ENCODE peak calls at places on chromosome 13, in six cellular contexts. U is A549; E is psoas muscle; N is esophagus squamous epithelium; Y is CD4-positive, CD25-positive, alpha-beta regulatory T cell; Z is Caco-2. B is an unnamed sample. For H3K4me1, the result is how much of the 10 kb centered on the place peaks cover.

GRCh38 chr13:70173236-70173959 is 65.1 kb upstream of the KLHL1 start:
- DNase-seq in Y (no peak), Z (no peak), E (no peak), U (no peak), N (no peak), B (no peak)

GRCh38 chr13:100541882-100542545 is 46.6 kb downstream of the GGACT start:
- DNase-seq in U (no peak), Y (no peak), E (no peak), N (no peak), Z (no peak), B (no peak)

GRCh38 chr13:102090532-102090931 is 311.3 kb downstream of the FGF14 start:
- DNase-seq in Z (no peak), N (no peak), U (no peak), E (no peak), Y (no peak), B (no peak)

GRCh38 chr13:88857256-88857655 is 1186.1 kb downstream of the SLITRK5 start:
- DNase-seq in N (no peak), U (no peak), Z (no peak), E (no peak), Y (no peak), B (no peak)

GRCh38 chr13:44108345-44108858 is 228.7 kb downstream of the LACC1 start:
- DNase-seq in N (no peak), Z (peak), Y (no peak), U (peak), E (no peak), B (no peak)

GRCh38 chr13:100542546-100543156 is 45.9 kb downstream of the GGACT start:
- DNase-seq in Z (no peak), Y (no peak), E (no peak), N (no peak), U (peak), B (no peak)

GRCh38 chr13:35720690-35721554 is 244.4 kb upstream of the MAB21L1 start:
- DNase-seq in Z (peak), U (peak), Y (no peak), N (no peak), E (peak), B (no peak)

GRCh38 chr13:77176350-77176749 is 149.4 kb upstream of the FBXL3 start:
- DNase-seq in E (no peak), Z (no peak), N (no peak), U (no peak), Y (no peak), B (no peak)

GRCh38 chr13:46603165-46603603 is 50.2 kb downstream of the LRCH1 start:
- DNase-seq in U (peak), Z (peak), E (no peak), Y (no peak), N (no peak), B (no peak)

GRCh38 chr13:54599413-54599812 is 1570.8 kb downstream of the OLFM4 start:
- DNase-seq in Y (no peak), E (no peak), N (no peak), U (no peak), Z (no peak), B (no peak)

GRCh38 chr13:51780099-51780498 is 23.9 kb downstream of the DHRS12 start:
- DNase-seq in Z (no peak), N (no peak), Y (no peak), U (no peak), E (no peak), B (no peak)

GRCh38 chr13:102868366-102868936 is 22.6 kb downstream of the ERCC5 start:
- DNase-seq in Y (no peak), Z (no peak), U (no peak), E (no peak), N (no peak), B (no peak)

GRCh38 chr13:94110011-94110410 is 369.5 kb downstream of the DCT start:
- DNase-seq in U (no peak), Y (no peak), N (no peak), E (no peak), Z (no peak), B (no peak)

GRCh38 chr13:44868397-44868796 is 120.9 kb downstream of the NUFIP1 start:
- DNase-seq in E (no peak), N (no peak), U (no peak), Z (no peak), Y (no peak), B (no peak)

GRCh38 chr13:95160112-95160906 is 140.9 kb downstream of the ABCC4 start:
- DNase-seq in N (no peak), U (peak), E (no peak), Z (no peak), Y (no peak), B (no peak)

GRCh38 chr13:93963266-93964131 is 516.0 kb downstream of the DCT start:
- DNase-seq in E (no peak), N (no peak), Y (no peak), U (peak), Z (no peak), B (no peak)

GRCh38 chr13:50357586-50358118 is 342.4 kb downstream of the KCNRG start:
- DNase-seq in Z (no peak), N (no peak), Y (no peak), U (no peak), E (no peak), B (no peak)

GRCh38 chr13:102401305-102401704 is 543 bp downstream of the FGF14 start:
- DNase-seq in Y (no peak), Z (no peak), U (no peak), N (no peak), E (no peak), B (peak)

GRCh38 chr13:93603043-93603442 is 376.4 kb downstream of the GPC6 start:
- DNase-seq in Z (no peak), E (no peak), Y (no peak), N (no peak), U (peak), B (no peak)

GRCh38 chr13:21987793-21988192 is 316.9 kb downstream of the FGF9 start:
- DNase-seq in E (no peak), Y (no peak), N (no peak), U (no peak), Z (no peak), B (no peak)

GRCh38 chr13:109281823-109282239 is 504.6 kb downstream of the IRS2 start:
- DNase-seq in Y (no peak), E (peak), N (no peak), U (no peak), Z (no peak), B (no peak)

GRCh38 chr13:81078048-81078447 is 737.1 kb upstream of the SPRY2 start:
- DNase-seq in Y (no peak), E (no peak), U (no peak), Z (no peak), N (no peak), B (no peak)

GRCh38 chr13:28283600-28283999 is 145.3 kb downstream of the PAN3 start:
- DNase-seq in Z (no peak), Y (no peak), E (no peak), N (no peak), U (no peak), B (no peak)

DNA sequence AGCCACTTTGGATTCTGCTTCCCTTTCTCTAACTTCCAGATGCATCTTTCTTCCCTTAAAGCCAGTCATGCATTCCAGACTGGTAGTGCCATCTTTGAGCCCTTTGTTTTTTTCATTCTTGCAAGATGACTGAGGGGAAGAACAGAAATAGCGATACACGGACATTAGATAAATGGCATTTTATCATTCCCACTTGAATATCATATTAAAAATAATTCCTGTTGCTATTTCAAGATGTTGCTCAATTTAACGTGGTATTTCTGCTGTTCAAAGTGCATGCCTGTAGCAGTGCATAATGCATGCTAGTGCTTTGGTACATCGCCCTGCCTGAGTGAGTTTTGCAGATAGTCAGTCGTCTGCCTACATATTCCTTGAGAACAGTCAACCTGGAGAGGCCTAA is 140.6 kb upstream of the FRY start:
- DNase-seq in U (no peak), Z (no peak), N (no peak), E (no peak), Y (no peak), B (no peak)
- H3K4me1 ChIP-seq in U (under half), Z (under half), N (under half), E (under half), Y (under half), B (under half)

DNA sequence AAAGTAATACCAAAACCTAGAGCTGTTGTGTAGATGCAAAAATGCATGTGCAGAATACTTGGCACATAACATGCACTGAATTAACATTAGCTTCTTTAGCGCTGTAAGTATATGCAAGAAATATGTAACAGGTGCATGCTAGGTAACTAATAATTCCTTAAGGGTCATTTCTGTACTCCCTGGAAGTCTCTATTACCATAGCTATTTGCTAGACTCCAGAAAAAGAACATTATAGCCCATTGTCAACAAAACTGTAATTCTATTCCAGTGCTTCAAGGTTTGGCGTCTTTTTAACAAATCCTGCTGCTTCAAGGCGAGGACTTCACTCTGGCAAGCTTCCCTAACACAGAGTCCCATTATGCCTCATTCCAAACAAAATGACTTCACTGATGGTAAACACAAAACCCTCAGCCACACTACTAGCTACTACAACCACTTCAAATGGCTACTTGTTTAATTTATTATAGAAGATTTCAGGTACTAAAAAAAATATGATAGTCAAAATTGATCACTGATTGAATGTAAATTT is 32.7 kb downstream of the ELF1 start:
- DNase-seq in Z (no peak), N (no peak), E (no peak), U (peak), Y (no peak), B (no peak)
- H3K4me1 ChIP-seq in Z (under half), N (under half), E (under half), U (under half), Y (half or more), B (half or more)

DNA sequence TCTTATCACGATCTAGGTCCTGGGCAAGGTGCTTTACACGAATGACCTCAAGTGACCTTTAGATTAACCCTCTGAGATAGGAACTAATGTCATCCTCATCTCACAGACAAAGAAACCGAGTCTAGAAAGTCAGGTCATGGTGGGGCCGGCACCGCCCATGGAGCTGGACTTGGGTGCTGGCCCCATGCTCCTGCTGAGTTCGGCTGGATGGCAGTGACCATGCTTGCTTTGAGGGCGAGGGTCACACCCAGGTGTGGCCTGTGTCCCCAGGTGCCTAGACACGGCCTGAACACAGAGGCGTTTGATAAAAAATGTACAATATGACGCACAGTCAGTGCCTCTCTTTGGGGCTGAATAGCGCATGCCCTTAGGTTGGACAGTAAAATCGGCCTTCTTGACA is 26.8 kb downstream of the COL4A2 start:
- DNase-seq in Y (no peak), N (no peak), E (no peak), Z (no peak), U (no peak), B (no peak)
- H3K4me1 ChIP-seq in Y (under half), N (under half), E (under half), Z (under half), U (under half), B (under half)

GRCh38 chr13:33725340-33725739 is 92.6 kb upstream of the RFC3 start:
- DNase-seq in E (no peak), N (no peak), Z (no peak), Y (no peak), U (no peak), B (no peak)

GRCh38 chr13:33721719-33722118 is 96.2 kb upstream of the RFC3 start:
- DNase-seq in N (no peak), Z (no peak), Y (no peak), U (peak), E (no peak), B (no peak)

GRCh38 chr13:33722216-33722900 is 95.6 kb upstream of the RFC3 start:
- DNase-seq in U (no peak), Y (no peak), N (no peak), E (no peak), Z (no peak), B (no peak)

GRCh38 chr13:33723365-33723764 is 94.6 kb upstream of the RFC3 start:
- DNase-seq in U (no peak), E (no peak), Z (no peak), N (no peak), Y (no peak), B (no peak)

DNA sequence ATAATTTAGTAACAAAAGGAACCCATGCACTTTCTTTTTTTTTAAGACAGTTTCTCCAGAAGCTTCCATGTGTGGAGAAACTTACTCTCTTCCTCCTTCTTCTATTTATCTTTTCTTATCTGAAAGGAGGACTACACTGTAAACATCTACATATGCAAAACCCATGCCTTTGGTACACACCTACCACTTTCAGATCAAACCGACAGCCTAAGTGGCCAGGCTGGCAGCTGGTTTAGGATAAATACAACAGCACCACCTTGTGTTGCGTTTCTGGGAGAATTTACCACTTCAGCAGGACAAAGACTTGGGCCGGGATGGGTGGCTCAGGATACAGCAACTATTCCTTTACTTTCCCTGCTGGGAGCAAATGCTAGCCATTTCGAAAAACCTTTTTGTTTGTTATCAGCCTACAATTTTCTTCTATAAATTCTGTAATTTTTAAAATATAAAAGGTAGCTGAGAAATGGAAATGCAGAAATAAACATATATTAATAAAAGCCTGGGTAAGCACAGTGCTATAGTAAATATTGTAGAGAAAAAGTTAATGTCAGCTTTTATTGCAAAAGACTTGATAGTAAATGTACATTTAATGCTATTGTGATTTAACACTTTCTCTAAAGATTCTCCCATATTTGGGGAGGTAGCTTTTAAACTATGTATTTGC is 94.0 kb upstream of the RFC3 start:
- DNase-seq in E (peak), N (peak), Z (peak), Y (peak), U (peak), B (peak)
- H3K4me1 ChIP-seq in E (under half), N (under half), Z (under half), Y (under half), U (under half), B (under half)

GRCh38 chr13:112990783-112991182 is 21.8 kb downstream of the MCF2L start:
- DNase-seq in U (no peak), E (no peak), Y (no peak), N (no peak), Z (peak), B (no peak)
- H3K4me1 ChIP-seq in U (under half), E (under half), Y (under half), N (under half), Z (under half), B (under half)

GRCh38 chr13:99355267-99356215 is 48.3 kb upstream of the GPR183 start:
- DNase-seq in U (no peak), Z (no peak), Y (no peak), E (peak), N (no peak), B (no peak)

GRCh38 chr13:99359493-99359892 is 52.3 kb upstream of the GPR183 start:
- DNase-seq in Z (no peak), U (no peak), E (no peak), Y (no peak), N (no peak), B (no peak)

GRCh38 chr13:99357149-99357596 is 50.0 kb upstream of the GPR183 start:
- DNase-seq in N (no peak), U (no peak), Y (no peak), E (peak), Z (no peak), B (no peak)

GRCh38 chr13:99356216-99357089 is 49.3 kb upstream of the GPR183 start:
- DNase-seq in Y (peak), E (peak), N (no peak), Z (no peak), U (no peak), B (peak)

DNA sequence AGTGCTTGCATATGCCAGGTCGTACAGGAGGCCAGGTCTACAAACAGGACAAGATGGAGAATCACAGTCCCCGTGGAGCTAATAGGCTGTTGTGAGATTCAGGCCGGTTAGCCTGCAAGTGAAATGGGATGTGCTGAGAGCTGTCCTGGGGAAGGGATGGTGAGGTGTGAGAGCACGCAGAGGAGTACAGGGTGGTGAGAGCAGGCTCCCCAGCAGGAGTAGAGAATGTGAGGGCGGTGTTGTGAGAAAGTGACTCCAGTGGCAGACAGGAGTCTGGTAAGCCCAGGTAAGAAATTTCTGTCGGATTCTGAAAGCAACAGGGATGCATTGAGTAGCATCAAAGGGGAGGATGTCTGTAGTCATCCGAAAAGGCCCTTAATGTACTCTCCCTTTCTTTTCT is 50.7 kb upstream of the GPR183 start:
- DNase-seq in U (no peak), Y (no peak), Z (no peak), E (no peak), N (no peak), B (no peak)
- H3K4me1 ChIP-seq in U (under half), Y (half or more), Z (under half), E (under half), N (under half), B (half or more)

DNA sequence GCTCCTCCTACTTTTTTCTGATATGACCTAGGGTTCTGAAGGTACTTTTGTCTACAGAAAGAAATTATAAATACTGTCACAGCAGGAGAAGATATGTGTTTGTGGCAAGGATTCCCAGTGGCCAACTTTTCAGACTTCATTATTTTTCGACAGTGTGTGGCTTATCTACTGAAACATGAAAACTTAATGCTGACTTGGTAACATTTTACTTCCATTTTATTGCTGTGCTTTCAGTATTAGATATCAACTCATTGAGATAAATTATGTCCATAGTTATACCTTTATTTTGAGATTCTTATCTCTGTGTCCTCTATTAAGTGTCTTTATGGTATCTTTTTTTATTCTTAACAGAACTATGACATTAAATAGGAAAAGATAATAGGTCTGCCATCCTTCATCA is 700.0 kb downstream of the PCDH9 start:
- DNase-seq in E (no peak), Y (no peak), U (no peak), N (no peak), Z (no peak), B (no peak)
- H3K4me1 ChIP-seq in E (under half), Y (under half), U (under half), N (under half), Z (under half), B (under half)

GRCh38 chr13:79405501-79405830 is 589 bp downstream of the RBM26 start:
- DNase-seq in N (no peak), Y (no peak), U (peak), Z (no peak), E (no peak), B (no peak)
- H3K4me1 ChIP-seq in N (under half), Y (half or more), U (under half), Z (under half), E (half or more), B (half or more)

GRCh38 chr13:98994080-98994479 is 16.2 kb upstream of the DOCK9 start:
- DNase-seq in N (no peak), Y (no peak), U (no peak), Z (no peak), E (no peak), B (no peak)
- H3K4me1 ChIP-seq in N (under half), Y (under half), U (under half), Z (under half), E (under half), B (half or more)

B was measured in CD8-positive, alpha-beta memory T cell.